ENCODE peak calls at places on chromosomes 1 and 21, in nine cellular contexts. F, R, N, D, P, T, U, E and K are unnamed samples. For H3K4me1, the result is how much of the 10 kb centered on the place peaks cover.

GRCh38 chr1:192126030-192126619 is 32.1 kb upstream of the RGS18 start:
- DNase-seq in F (no peak), R (no peak), N (no peak), D (no peak), P (no peak), T (no peak), U (no peak), E (no peak), K (no peak)

GRCh38 chr1:59077739-59078503 is 219.0 kb upstream of the FGGY start:
- DNase-seq in F (peak), R (no peak), N (no peak), D (no peak), P (no peak), T (no peak), U (no peak), E (no peak), K (no peak)

GRCh38 chr21:38315155-38315554 is 58.4 kb downstream of the KCNJ15 start:
- DNase-seq in F (no peak), R (no peak), N (no peak), D (no peak), P (no peak), T (no peak), U (no peak), E (no peak), K (no peak)

GRCh38 chr1:230581446-230582079 is 60.7 kb upstream of the COG2 start:
- DNase-seq in F (peak), R (no peak), N (no peak), D (peak), P (no peak), T (no peak), U (no peak), E (peak), K (peak)

GRCh38 chr1:168709896-168710305 is 19.1 kb downstream of the DPT start:
- DNase-seq in F (no peak), R (no peak), N (no peak), D (peak), P (peak), T (no peak), U (peak), E (peak), K (peak)

GRCh38 chr1:78370779-78371482 is 119.8 kb upstream of the PTGFR start:
- DNase-seq in F (no peak), R (no peak), N (no peak), D (no peak), P (peak), T (no peak), U (no peak), E (peak), K (no peak)

GRCh38 chr1:108639899-108640560 is 20.9 kb downstream of the HENMT1 start:
- DNase-seq in F (no peak), R (no peak), N (no peak), D (no peak), P (no peak), T (no peak), U (no peak), E (no peak), K (no peak)

GRCh38 chr1:220787069-220787614 is 429 bp downstream of the MTARC1 start:
- DNase-seq in F (no peak), R (peak), N (peak), D (peak), P (no peak), T (peak), U (no peak), E (no peak), K (peak)

GRCh38 chr1:1033731-1034437 is 14.0 kb downstream of the AGRN start:
- DNase-seq in F (peak), R (no peak), N (no peak), D (no peak), P (no peak), T (no peak), U (no peak), E (no peak), K (no peak)

GRCh38 chr1:81369814-81370213 is 430.9 kb upstream of the ADGRL2 start:
- DNase-seq in F (no peak), R (no peak), N (no peak), D (no peak), P (no peak), T (no peak), U (no peak), E (no peak), K (no peak)

GRCh38 chr1:7672864-7673263 is 98.2 kb upstream of the VAMP3 start:
- DNase-seq in F (no peak), R (no peak), N (no peak), D (no peak), P (no peak), T (no peak), U (no peak), E (no peak), K (no peak)

GRCh38 chr1:7671676-7672075 is 99.4 kb upstream of the VAMP3 start:
- DNase-seq in F (no peak), R (no peak), N (no peak), D (no peak), P (no peak), T (no peak), U (no peak), E (no peak), K (no peak)

GRCh38 chr1:7671146-7671465 is 100.0 kb upstream of the VAMP3 start:
- DNase-seq in F (no peak), R (no peak), N (no peak), D (no peak), P (no peak), T (no peak), U (no peak), E (no peak), K (no peak)

GRCh38 chr1:7669559-7670208 is 101.4 kb upstream of the VAMP3 start:
- DNase-seq in F (peak), R (peak), N (peak), D (peak), P (peak), T (peak), U (peak), E (peak), K (peak)

GRCh38 chr1:7670334-7671145 is 100.6 kb upstream of the VAMP3 start:
- DNase-seq in F (peak), R (no peak), N (no peak), D (no peak), P (no peak), T (no peak), U (no peak), E (peak), K (no peak)
- H3K27ac ChIP-seq in F (no peak), R (no peak), N (no peak), D (no peak), P (no peak), T (no peak), U (no peak), E (no peak), K (no peak)

GRCh38 chr1:11807087-11807486 is 1.1 kb downstream of the CLCN6 start:
- DNase-seq in F (no peak), R (peak), N (no peak), D (no peak), P (no peak), T (no peak), U (no peak), E (no peak), K (peak)
- H3K4me1 ChIP-seq in F (under half), R (under half), N (under half), D (under half), P (under half), T (half or more), U (under half), E (under half), K (under half)

DNA sequence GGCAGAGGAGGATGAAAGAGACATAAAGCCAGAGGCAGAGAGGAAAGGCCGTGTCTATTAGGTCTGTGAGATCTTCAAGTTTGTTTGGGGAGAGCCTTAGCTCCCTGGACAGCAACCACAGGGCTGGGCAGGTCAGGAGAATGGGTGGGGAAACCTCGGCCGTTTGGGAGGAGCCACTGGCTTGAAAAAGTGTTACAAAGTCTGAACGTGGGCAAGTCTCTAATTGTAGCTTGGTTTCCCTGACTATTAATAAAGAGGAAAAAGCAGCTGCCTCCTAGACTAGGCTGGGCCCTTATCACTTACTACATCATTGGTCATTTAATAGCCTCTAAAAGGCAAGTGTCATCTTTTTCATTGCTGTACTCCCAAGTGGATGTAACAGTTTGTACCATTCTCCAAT is at the start of gene CCDC17:
- DNase-seq in F (no peak), R (no peak), N (no peak), D (no peak), P (no peak), T (no peak), U (no peak), E (no peak), K (peak)
- H3K4me3 ChIP-seq in F (no peak), R (no peak), N (no peak), D (no peak), P (no peak), T (peak), U (no peak), E (no peak), K (no peak)

GRCh38 chr21:41651830-41652229 is 115.0 kb downstream of the RIPK4 start:
- DNase-seq in F (no peak), R (no peak), N (no peak), D (no peak), P (no peak), T (no peak), U (no peak), E (no peak), K (peak)

GRCh38 chr21:41653243-41653943 is 113.5 kb downstream of the RIPK4 start:
- DNase-seq in F (no peak), R (no peak), N (no peak), D (no peak), P (no peak), T (no peak), U (no peak), E (no peak), K (no peak)

GRCh38 chr21:41653944-41654625 is 112.8 kb downstream of the RIPK4 start:
- DNase-seq in F (no peak), R (no peak), N (no peak), D (no peak), P (peak), T (no peak), U (no peak), E (peak), K (peak)

GRCh38 chr21:41650526-41651145 is 116.2 kb downstream of the RIPK4 start:
- DNase-seq in F (no peak), R (no peak), N (no peak), D (no peak), P (no peak), T (no peak), U (no peak), E (no peak), K (no peak)

GRCh38 chr21:41651396-41651795 is 115.5 kb downstream of the RIPK4 start:
- DNase-seq in F (no peak), R (no peak), N (no peak), D (no peak), P (no peak), T (no peak), U (no peak), E (no peak), K (peak)
- H3K27ac ChIP-seq in F (no peak), R (no peak), N (no peak), D (no peak), P (no peak), T (peak), U (peak), E (no peak), K (no peak)

GRCh38 chr1:47191940-47192457 is 2.2 kb upstream of the PDZK1IP1 start:
- DNase-seq in F (no peak), R (peak), N (no peak), D (no peak), P (no peak), T (no peak), U (no peak), E (no peak), K (no peak)
- H3K4me1 ChIP-seq in F (under half), R (under half), N (under half), D (under half), P (under half), T (under half), U (under half), E (under half), K (under half)

DNA sequence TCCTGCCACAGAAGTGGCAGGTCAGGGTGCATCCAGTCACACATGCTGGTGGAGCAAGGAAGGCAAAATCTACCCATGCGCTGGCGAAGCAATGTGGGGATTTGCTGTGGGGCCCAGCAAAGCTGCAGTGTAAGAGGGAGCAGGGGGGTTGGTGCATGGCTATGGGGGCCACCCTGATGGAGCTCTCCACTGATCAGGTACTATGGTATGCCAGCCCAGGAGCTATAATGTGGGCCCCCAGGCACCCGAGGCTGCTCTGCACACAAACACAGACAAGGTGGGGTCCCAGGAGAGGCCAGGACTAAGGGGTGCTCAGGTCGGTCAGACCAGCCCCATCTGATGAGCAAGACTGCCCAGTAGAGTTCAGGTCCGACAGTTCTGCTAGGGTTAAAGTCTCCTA is 213.5 kb downstream of the ZC3H11B start:
- DNase-seq in F (no peak), R (no peak), N (no peak), D (no peak), P (no peak), T (no peak), U (no peak), E (no peak), K (no peak)
- H3K4me3 ChIP-seq in F (no peak), R (no peak), N (no peak), D (no peak), P (no peak), T (no peak), U (no peak), E (no peak), K (no peak)